ENCODE peak calls at places on chromosomes 7 and 10, in five cellular contexts. One of them, this sample, is unnamed.

GRCh38 chr7:118148930-118149329 is 35.0 kb upstream of the LSM8 start:
- DNase-seq in HuH-7.5: no peak
- DNase-seq in stimulated activated CD8-positive, alpha-beta memory T cell treated with anti-CD3 and anti-CD28 coated beads, Interleukin-15, amount 100 ng/mL, for 24 hours: no peak
- DNase-seq in activated naive CD4-positive, alpha-beta T cell treated with anti-CD3 and anti-CD28 coated beads for 36 hours: no peak
- DNase-seq in right atrium auricular region: no peak
- DNase-seq in this sample: no peak

GRCh38 chr10:69460576-69461242 is 9.4 kb downstream of the TSPAN15 start:
- DNase-seq in HuH-7.5: no peak
- DNase-seq in stimulated activated CD8-positive, alpha-beta memory T cell treated with anti-CD3 and anti-CD28 coated beads, Interleukin-15, amount 100 ng/mL, for 24 hours: no peak
- DNase-seq in activated naive CD4-positive, alpha-beta T cell treated with anti-CD3 and anti-CD28 coated beads for 36 hours: no peak
- DNase-seq in right atrium auricular region: no peak
- DNase-seq in this sample: no peak

GRCh38 chr7:101990811-101991418 is 173.5 kb downstream of the CUX1 start:
- DNase-seq in HuH-7.5: no peak
- DNase-seq in stimulated activated CD8-positive, alpha-beta memory T cell treated with anti-CD3 and anti-CD28 coated beads, Interleukin-15, amount 100 ng/mL, for 24 hours: no peak
- DNase-seq in activated naive CD4-positive, alpha-beta T cell treated with anti-CD3 and anti-CD28 coated beads for 36 hours: peak; percentile 36
- DNase-seq in right atrium auricular region: no peak
- DNase-seq in this sample: peak; percentile 51

GRCh38 chr7:31492086-31492485 is 21.8 kb upstream of the ITPRID1 start:
- DNase-seq in HuH-7.5: no peak
- DNase-seq in stimulated activated CD8-positive, alpha-beta memory T cell treated with anti-CD3 and anti-CD28 coated beads, Interleukin-15, amount 100 ng/mL, for 24 hours: no peak
- DNase-seq in activated naive CD4-positive, alpha-beta T cell treated with anti-CD3 and anti-CD28 coated beads for 36 hours: no peak
- DNase-seq in right atrium auricular region: no peak
- DNase-seq in this sample: no peak

GRCh38 chr7:124086843-124087242 is 54.0 kb upstream of the TMEM229A start:
- DNase-seq in HuH-7.5: no peak
- DNase-seq in stimulated activated CD8-positive, alpha-beta memory T cell treated with anti-CD3 and anti-CD28 coated beads, Interleukin-15, amount 100 ng/mL, for 24 hours: no peak
- DNase-seq in activated naive CD4-positive, alpha-beta T cell treated with anti-CD3 and anti-CD28 coated beads for 36 hours: no peak
- DNase-seq in right atrium auricular region: no peak
- DNase-seq in this sample: no peak

GRCh38 chr10:124328514-124329220 is 90.1 kb downstream of the OAT start:
- DNase-seq in HuH-7.5: no peak
- DNase-seq in stimulated activated CD8-positive, alpha-beta memory T cell treated with anti-CD3 and anti-CD28 coated beads, Interleukin-15, amount 100 ng/mL, for 24 hours: no peak
- DNase-seq in activated naive CD4-positive, alpha-beta T cell treated with anti-CD3 and anti-CD28 coated beads for 36 hours: no peak
- DNase-seq in right atrium auricular region: no peak
- DNase-seq in this sample: peak; percentile 42

GRCh38 chr10:52906046-52906445 is 133.5 kb upstream of the MBL2 start:
- DNase-seq in HuH-7.5: no peak
- DNase-seq in stimulated activated CD8-positive, alpha-beta memory T cell treated with anti-CD3 and anti-CD28 coated beads, Interleukin-15, amount 100 ng/mL, for 24 hours: no peak
- DNase-seq in activated naive CD4-positive, alpha-beta T cell treated with anti-CD3 and anti-CD28 coated beads for 36 hours: no peak
- DNase-seq in right atrium auricular region: no peak
- DNase-seq in this sample: no peak

GRCh38 chr7:122885583-122886356 is 490 bp downstream of the CADPS2 start:
- DNase-seq in HuH-7.5: peak; percentile 74
- DNase-seq in stimulated activated CD8-positive, alpha-beta memory T cell treated with anti-CD3 and anti-CD28 coated beads, Interleukin-15, amount 100 ng/mL, for 24 hours: no peak
- DNase-seq in activated naive CD4-positive, alpha-beta T cell treated with anti-CD3 and anti-CD28 coated beads for 36 hours: no peak
- DNase-seq in right atrium auricular region: peak; percentile 64
- DNase-seq in this sample: no peak

GRCh38 chr10:2150315-2150714 is 413.0 kb upstream of the ADARB2 start:
- DNase-seq in HuH-7.5: no peak
- DNase-seq in stimulated activated CD8-positive, alpha-beta memory T cell treated with anti-CD3 and anti-CD28 coated beads, Interleukin-15, amount 100 ng/mL, for 24 hours: no peak
- DNase-seq in activated naive CD4-positive, alpha-beta T cell treated with anti-CD3 and anti-CD28 coated beads for 36 hours: no peak
- DNase-seq in right atrium auricular region: no peak
- DNase-seq in this sample: no peak

GRCh38 chr10:89073719-89074118 is 83.1 kb downstream of the FAS start:
- DNase-seq in HuH-7.5: no peak
- DNase-seq in stimulated activated CD8-positive, alpha-beta memory T cell treated with anti-CD3 and anti-CD28 coated beads, Interleukin-15, amount 100 ng/mL, for 24 hours: no peak
- DNase-seq in activated naive CD4-positive, alpha-beta T cell treated with anti-CD3 and anti-CD28 coated beads for 36 hours: no peak
- DNase-seq in right atrium auricular region: no peak
- DNase-seq in this sample: no peak

GRCh38 chr10:119871881-119872609 is 598 bp downstream of the MCMBP start:
- DNase-seq in HuH-7.5: peak; percentile 24
- DNase-seq in stimulated activated CD8-positive, alpha-beta memory T cell treated with anti-CD3 and anti-CD28 coated beads, Interleukin-15, amount 100 ng/mL, for 24 hours: no peak
- DNase-seq in activated naive CD4-positive, alpha-beta T cell treated with anti-CD3 and anti-CD28 coated beads for 36 hours: peak; percentile 68
- DNase-seq in right atrium auricular region: no peak
- DNase-seq in this sample: no peak

GRCh38 chr10:85548038-85548437 is 818.6 kb downstream of the GRID1 start:
- DNase-seq in HuH-7.5: no peak
- DNase-seq in stimulated activated CD8-positive, alpha-beta memory T cell treated with anti-CD3 and anti-CD28 coated beads, Interleukin-15, amount 100 ng/mL, for 24 hours: no peak
- DNase-seq in activated naive CD4-positive, alpha-beta T cell treated with anti-CD3 and anti-CD28 coated beads for 36 hours: peak; percentile 42
- DNase-seq in right atrium auricular region: no peak
- DNase-seq in this sample: no peak

GRCh38 chr7:87001214-87001613 is 58.2 kb downstream of the ELAPOR2 start:
- DNase-seq in HuH-7.5: no peak
- DNase-seq in stimulated activated CD8-positive, alpha-beta memory T cell treated with anti-CD3 and anti-CD28 coated beads, Interleukin-15, amount 100 ng/mL, for 24 hours: no peak
- DNase-seq in activated naive CD4-positive, alpha-beta T cell treated with anti-CD3 and anti-CD28 coated beads for 36 hours: no peak
- DNase-seq in right atrium auricular region: no peak
- DNase-seq in this sample: no peak

This sample was measured in CD14-positive monocyte.